ENCODE peak calls at places on chromosomes 2 and 18, in four cellular contexts. One of them, this sample, is unnamed.
A peak's percentile ranks its signal among the peaks of the same experiment; 100 is the strongest.

GRCh38 chr18:69469444-69469919 is 68.8 kb downstream of the DOK6 start:
- DNase-seq in DMS53: peak; percentile 57
- DNase-seq in T-helper 1 cell: peak; percentile 45
- DNase-seq in HEK293T: peak; percentile 17
- DNase-seq in this sample: peak; percentile 19

GRCh38 chr2:70643715-70644114 is 90.1 kb upstream of the TGFA start:
- DNase-seq in DMS53: peak; percentile 68
- DNase-seq in T-helper 1 cell: no peak
- DNase-seq in HEK293T: peak; percentile 64
- DNase-seq in this sample: peak; percentile 15

GRCh38 chr18:10410472-10411300 is 43.7 kb upstream of the APCDD1 start:
- DNase-seq in DMS53: peak; percentile 29
- DNase-seq in T-helper 1 cell: no peak
- DNase-seq in HEK293T: no peak
- DNase-seq in this sample: no peak

GRCh38 chr2:140506606-140507005 is 1624.2 kb downstream of the LRP1B start:
- DNase-seq in DMS53: peak; percentile 8
- DNase-seq in T-helper 1 cell: no peak
- DNase-seq in HEK293T: no peak
- DNase-seq in this sample: peak; percentile 71

GRCh38 chr2:106781196-106781595 is 104.8 kb downstream of the ST6GAL2 start:
- DNase-seq in DMS53: no peak
- DNase-seq in T-helper 1 cell: no peak
- DNase-seq in HEK293T: no peak
- DNase-seq in this sample: no peak

GRCh38 chr2:119433636-119434327 is 2.1 kb downstream of the TMEM37 start:
- DNase-seq in DMS53: no peak
- DNase-seq in T-helper 1 cell: no peak
- DNase-seq in HEK293T: no peak
- DNase-seq in this sample: no peak

GRCh38 chr18:66495844-66496243 is 108.0 kb downstream of the CDH19 start:
- DNase-seq in DMS53: peak; percentile 94
- DNase-seq in T-helper 1 cell: no peak
- DNase-seq in HEK293T: peak; percentile 5
- DNase-seq in this sample: peak; percentile 23

GRCh38 chr2:187553908-187554703 is at the start of gene TFPI:
- DNase-seq in DMS53: peak; percentile 72
- DNase-seq in T-helper 1 cell: no peak
- DNase-seq in HEK293T: peak; percentile 33
- DNase-seq in this sample: peak; percentile 39

GRCh38 chr2:26521054-26521912 is 43.4 kb upstream of the OTOF start:
- DNase-seq in DMS53: peak; percentile 65
- DNase-seq in T-helper 1 cell: no peak
- DNase-seq in HEK293T: peak; percentile 61
- DNase-seq in this sample: peak; percentile 17

GRCh38 chr2:166167451-166167850 is 39.6 kb upstream of the SCN1A start:
- DNase-seq in DMS53: peak; percentile 61
- DNase-seq in T-helper 1 cell: no peak
- DNase-seq in HEK293T: no peak
- DNase-seq in this sample: peak; percentile 65

GRCh38 chr2:24831216-24831615 is 38.0 kb downstream of the CENPO start:
- DNase-seq in DMS53: no peak
- DNase-seq in T-helper 1 cell: no peak
- DNase-seq in HEK293T: no peak
- DNase-seq in this sample: no peak

GRCh38 chr2:19349911-19350677 is 8.3 kb downstream of the OSR1 start:
- DNase-seq in DMS53: peak; percentile 83
- DNase-seq in T-helper 1 cell: peak; percentile 50
- DNase-seq in HEK293T: peak; percentile 51
- DNase-seq in this sample: peak; percentile 72

GRCh38 chr2:154556607-154557006 is 141.9 kb upstream of the KCNJ3 start:
- DNase-seq in DMS53: no peak
- DNase-seq in T-helper 1 cell: no peak
- DNase-seq in HEK293T: no peak
- DNase-seq in this sample: no peak

GRCh38 chr2:239178954-239179353 is 221.9 kb downstream of the HDAC4 start:
- DNase-seq in DMS53: no peak
- DNase-seq in T-helper 1 cell: no peak
- DNase-seq in HEK293T: no peak
- DNase-seq in this sample: no peak

GRCh38 chr2:161676902-161677496 is 52.8 kb downstream of the SLC4A10 start:
- DNase-seq in DMS53: no peak
- DNase-seq in T-helper 1 cell: no peak
- DNase-seq in HEK293T: no peak
- DNase-seq in this sample: no peak

GRCh38 chr2:102141915-102142828 is at the start of gene IL1R1:
- DNase-seq in DMS53: peak; percentile 87
- DNase-seq in T-helper 1 cell: no peak
- DNase-seq in HEK293T: peak; percentile 77
- DNase-seq in this sample: peak; percentile 81

GRCh38 chr2:202038471-202039277 is 5.0 kb downstream of the FZD7 start:
- DNase-seq in DMS53: peak; percentile 72
- DNase-seq in T-helper 1 cell: no peak
- DNase-seq in HEK293T: no peak
- DNase-seq in this sample: no peak

GRCh38 chr2:192379736-192380135 is 185.0 kb upstream of the TMEFF2 start:
- DNase-seq in DMS53: no peak
- DNase-seq in T-helper 1 cell: no peak
- DNase-seq in HEK293T: no peak
- DNase-seq in this sample: no peak

GRCh38 chr2:207163053-207163814 is 2.5 kb downstream of the KLF7 start:
- DNase-seq in DMS53: peak; percentile 66
- DNase-seq in T-helper 1 cell: peak; percentile 52
- DNase-seq in HEK293T: no peak
- DNase-seq in this sample: peak; percentile 87

GRCh38 chr2:45623120-45623519 is 12.1 kb upstream of the SRBD1 start:
- DNase-seq in DMS53: no peak
- DNase-seq in T-helper 1 cell: no peak
- DNase-seq in HEK293T: no peak
- DNase-seq in this sample: no peak

GRCh38 chr2:211085056-211085680 is 528.8 kb downstream of the CPS1 start:
- DNase-seq in DMS53: peak; percentile 78
- DNase-seq in T-helper 1 cell: peak; percentile 2
- DNase-seq in HEK293T: peak; percentile 16
- DNase-seq in this sample: peak; percentile 57

GRCh38 chr2:105294844-105295481 is 34.6 kb downstream of the TGFBRAP1 start:
- DNase-seq in DMS53: peak; percentile 58
- DNase-seq in T-helper 1 cell: peak; percentile 18
- DNase-seq in HEK293T: peak; percentile 81
- DNase-seq in this sample: peak; percentile 82

GRCh38 chr2:86214503-86214832 is 15.2 kb downstream of the MRPL35 start:
- DNase-seq in DMS53: no peak
- DNase-seq in T-helper 1 cell: no peak
- DNase-seq in HEK293T: no peak
- DNase-seq in this sample: no peak